ENCODE peak calls at places on chromosomes 16 and 17, in eight cellular contexts. A, D, W, N, B, X, R and M are unnamed samples.

GRCh38 chr17:45991341-45991740 is 7.7 kb upstream of the STH start:
- DNase-seq in A (no peak), D (no peak), W (no peak), N (no peak), B (no peak), X (no peak), R (no peak), M (no peak)

GRCh38 chr16:20307791-20308190 is 19.5 kb downstream of the GP2 start:
- DNase-seq in A (no peak), D (no peak), W (no peak), N (no peak), B (no peak), X (no peak), R (no peak), M (no peak)

GRCh38 chr16:52705192-52705591 is 158.2 kb upstream of the TOX3 start:
- DNase-seq in A (no peak), D (no peak), W (no peak), N (no peak), B (no peak), X (no peak), R (no peak), M (no peak)

GRCh38 chr17:39606434-39607056 is 1.2 kb downstream of the NEUROD2 start:
- DNase-seq in A (no peak), D (no peak), W (no peak), N (no peak), B (no peak), X (no peak), R (no peak), M (no peak)

GRCh38 chr16:74107795-74108610 is 188.6 kb upstream of the PSMD7 start:
- DNase-seq in A (peak), D (peak), W (peak), N (no peak), B (no peak), X (no peak), R (peak), M (peak)

GRCh38 chr17:33562792-33563191 is 269.7 kb upstream of the ASIC2 start:
- DNase-seq in A (no peak), D (no peak), W (no peak), N (no peak), B (no peak), X (no peak), R (no peak), M (no peak)

GRCh38 chr17:50721194-50722010 is 2.0 kb downstream of the LUC7L3 start:
- DNase-seq in A (peak), D (no peak), W (no peak), N (no peak), B (no peak), X (no peak), R (no peak), M (no peak)

GRCh38 chr17:9241774-9242496 is 220.6 kb downstream of the NTN1 start:
- DNase-seq in A (no peak), D (no peak), W (no peak), N (no peak), B (no peak), X (no peak), R (no peak), M (no peak)

GRCh38 chr17:34201225-34201624 is 53.9 kb upstream of the CCL2 start:
- DNase-seq in A (no peak), D (no peak), W (no peak), N (no peak), B (no peak), X (no peak), R (peak), M (no peak)

GRCh38 chr17:4604111-4604644 is 19.8 kb downstream of the SMTNL2 start:
- DNase-seq in A (no peak), D (no peak), W (peak), N (no peak), B (no peak), X (peak), R (no peak), M (no peak)

GRCh38 chr17:70110443-70110880 is 35.4 kb downstream of the KCNJ16 start:
- DNase-seq in A (no peak), D (no peak), W (peak), N (no peak), B (no peak), X (peak), R (no peak), M (no peak)

GRCh38 chr16:53055603-53056527 is 1.1 kb downstream of the CHD9 start:
- DNase-seq in A (peak), D (peak), W (peak), N (peak), B (no peak), X (peak), R (peak), M (peak)

GRCh38 chr16:27313422-27314160 is at the start of gene IL4R:
- DNase-seq in A (peak), D (no peak), W (peak), N (peak), B (no peak), X (peak), R (peak), M (peak)

GRCh38 chr16:31063495-31063842 is 10.6 kb downstream of the ZNF668 start:
- DNase-seq in A (no peak), D (no peak), W (no peak), N (no peak), B (no peak), X (no peak), R (no peak), M (no peak)

GRCh38 chr16:22855231-22855630 is 41.3 kb downstream of the HS3ST2 start:
- DNase-seq in A (no peak), D (no peak), W (no peak), N (no peak), B (no peak), X (no peak), R (no peak), M (no peak)

GRCh38 chr17:9472541-9472940 is 103.1 kb downstream of the STX8 start:
- DNase-seq in A (peak), D (no peak), W (no peak), N (no peak), B (no peak), X (peak), R (no peak), M (no peak)

GRCh38 chr16:24610421-24610765 is 71.0 kb downstream of the RBBP6 start:
- DNase-seq in A (peak), D (peak), W (no peak), N (peak), B (no peak), X (peak), R (peak), M (no peak)

GRCh38 chr16:30145692-30146091 is 22.7 kb upstream of the MAPK3 start:
- DNase-seq in A (no peak), D (no peak), W (no peak), N (no peak), B (no peak), X (no peak), R (no peak), M (no peak)

GRCh38 chr16:69328854-69329316 is 1.5 kb downstream of the PDF start:
- DNase-seq in A (peak), D (no peak), W (no peak), N (peak), B (no peak), X (peak), R (peak), M (no peak)

GRCh38 chr17:30716461-30717289 is 107.8 kb downstream of the CRLF3 start:
- DNase-seq in A (peak), D (no peak), W (no peak), N (no peak), B (no peak), X (no peak), R (no peak), M (no peak)

GRCh38 chr17:3771140-3771539 is 29.8 kb downstream of the ITGAE start:
- DNase-seq in A (no peak), D (no peak), W (no peak), N (no peak), B (no peak), X (no peak), R (no peak), M (no peak)

GRCh38 chr16:56848955-56849689 is 15.9 kb upstream of the SLC12A3 start:
- DNase-seq in A (peak), D (no peak), W (peak), N (no peak), B (no peak), X (peak), R (no peak), M (peak)

GRCh38 chr17:65824901-65825300 is 263.5 kb upstream of the AXIN2 start:
- DNase-seq in A (no peak), D (no peak), W (no peak), N (no peak), B (no peak), X (no peak), R (no peak), M (no peak)

GRCh38 chr17:1174490-1174889 is 5.3 kb downstream of the ABR start:
- DNase-seq in A (no peak), D (no peak), W (no peak), N (no peak), B (no peak), X (no peak), R (no peak), M (no peak)

GRCh38 chr17:64406321-64407200 is 15.9 kb upstream of the PECAM1 start:
- DNase-seq in A (no peak), D (no peak), W (no peak), N (no peak), B (no peak), X (no peak), R (peak), M (no peak)

GRCh38 chr17:68613739-68614298 is 12.7 kb upstream of the FAM20A start:
- DNase-seq in A (peak), D (peak), W (peak), N (no peak), B (no peak), X (peak), R (peak), M (no peak)

GRCh38 chr16:80931985-80932720 is 74.5 kb downstream of the CMC2 start:
- DNase-seq in A (peak), D (peak), W (peak), N (peak), B (no peak), X (peak), R (peak), M (peak)

GRCh38 chr16:89869911-89870310 is 3.5 kb upstream of the TCF25 start:
- DNase-seq in A (no peak), D (no peak), W (no peak), N (no peak), B (no peak), X (no peak), R (no peak), M (no peak)

GRCh38 chr17:44672479-44673093 is 16.3 kb downstream of the MEIOC start:
- DNase-seq in A (peak), D (no peak), W (no peak), N (no peak), B (no peak), X (peak), R (no peak), M (no peak)

GRCh38 chr17:59893617-59894100 is 738 bp downstream of the RPS6KB1 start:
- DNase-seq in A (peak), D (peak), W (peak), N (peak), B (no peak), X (peak), R (peak), M (peak)

GRCh38 chr16:68190745-68191510 is 45.0 kb downstream of the ESRP2 start:
- DNase-seq in A (peak), D (peak), W (no peak), N (no peak), B (no peak), X (no peak), R (no peak), M (no peak)

GRCh38 chr17:37792787-37793186 is 47.9 kb upstream of the HNF1B start:
- DNase-seq in A (peak), D (no peak), W (peak), N (peak), B (no peak), X (peak), R (no peak), M (peak)

GRCh38 chr17:78205124-78205775 is 8.8 kb upstream of the BIRC5 start:
- DNase-seq in A (no peak), D (no peak), W (no peak), N (no peak), B (no peak), X (no peak), R (no peak), M (no peak)

GRCh38 chr16:22300427-22301071 is 3.3 kb downstream of the POLR3E start:
- DNase-seq in A (peak), D (peak), W (peak), N (peak), B (no peak), X (peak), R (peak), M (peak)

GRCh38 chr16:57617604-57618111 is 10.8 kb upstream of the ADGRG1 start:
- DNase-seq in A (no peak), D (no peak), W (no peak), N (no peak), B (no peak), X (no peak), R (no peak), M (no peak)

GRCh38 chr17:79997004-79997673 is 38.5 kb downstream of the TBC1D16 start:
- DNase-seq in A (no peak), D (no peak), W (no peak), N (no peak), B (peak), X (no peak), R (peak), M (no peak)

GRCh38 chr16:23666919-23667659 is 11.6 kb upstream of the PLK1 start:
- DNase-seq in A (no peak), D (no peak), W (no peak), N (no peak), B (no peak), X (no peak), R (no peak), M (no peak)

GRCh38 chr17:2138318-2138717 is 83.4 kb downstream of the HIC1 start:
- DNase-seq in A (no peak), D (no peak), W (no peak), N (peak), B (no peak), X (no peak), R (peak), M (no peak)